ENCODE peak calls at places on chromosomes 13 and 19, in four cellular contexts. S is SK-N-SH, M is K562, H is HepG2. N is an unnamed sample.

GRCh38 chr19:37931941-37932655 is 25.1 kb downstream of the SIPA1L3 start:
- DNase-seq in M (no peak), S (no peak), H (peak), N (peak)

GRCh38 chr13:112637017-112637801 is 49.3 kb upstream of the TUBGCP3 start:
- DNase-seq in S (no peak), M (no peak), H (no peak), N (no peak)

GRCh38 chr13:21638319-21639282 is 32.3 kb upstream of the FGF9 start:
- DNase-seq in S (peak), H (no peak), M (peak), N (no peak)

GRCh38 chr19:45474941-45475516 is 7.2 kb downstream of the FOSB start:
- DNase-seq in H (no peak), M (no peak), S (no peak), N (no peak)

GRCh38 chr13:28469316-28469715 is 25.6 kb downstream of the FLT1 start:
- DNase-seq in M (no peak), H (no peak), S (no peak), N (no peak)

GRCh38 chr19:6014551-6015135 is 36.7 kb upstream of the RANBP3 start:
- DNase-seq in M (no peak), S (peak), H (no peak), N (no peak)

GRCh38 chr19:46365561-46365960 is 18.7 kb downstream of the PPP5C start:
- DNase-seq in H (no peak), M (no peak), S (no peak), N (no peak)

GRCh38 chr13:29125145-29125933 is 305.2 kb downstream of the MTUS2 start:
- DNase-seq in H (no peak), M (no peak), S (no peak), N (no peak)

GRCh38 chr19:45528744-45529453 is 21.6 kb downstream of the VASP start:
- DNase-seq in H (no peak), M (peak), S (no peak), N (peak)

GRCh38 chr13:60226507-60226906 is 62.8 kb upstream of the DIAPH3 start:
- DNase-seq in M (peak), H (peak), S (peak), N (peak)

GRCh38 chr19:32719611-32720059 is at the start of gene TDRD12:
- DNase-seq in M (no peak), S (peak), H (no peak), N (peak)

GRCh38 chr13:97188207-97188606 is 33.9 kb upstream of the MBNL2 start:
- DNase-seq in H (no peak), S (no peak), M (no peak), N (no peak)

GRCh38 chr13:82565191-82565590 is 1317.1 kb downstream of the SLITRK1 start:
- DNase-seq in S (no peak), M (no peak), H (no peak), N (peak)

GRCh38 chr19:16386619-16387240 is 62.1 kb downstream of the KLF2 start:
- DNase-seq in H (peak), S (peak), M (peak), N (peak)

GRCh38 chr13:109592776-109593175 is 193.6 kb downstream of the IRS2 start:
- DNase-seq in M (no peak), S (no peak), H (peak), N (no peak)

GRCh38 chr13:113839536-113840204 is 24.2 kb downstream of the GAS6 start:
- DNase-seq in S (no peak), H (no peak), M (no peak), N (no peak)

GRCh38 chr13:95644611-95645052 is at the start of gene DZIP1:
- DNase-seq in H (peak), M (no peak), S (peak), N (peak)

GRCh38 chr13:51541809-51542258 is 42.4 kb upstream of the WDFY2 start:
- DNase-seq in H (no peak), S (no peak), M (no peak), N (no peak)

GRCh38 chr13:39329182-39329639 is 273.8 kb downstream of the LHFPL6 start:
- DNase-seq in M (no peak), H (no peak), S (no peak), N (no peak)

GRCh38 chr13:51916962-51917361 is 55.2 kb downstream of the CCDC70 start:
- DNase-seq in M (no peak), H (no peak), S (no peak), N (no peak)

GRCh38 chr19:9869008-9869617 is 34.0 kb downstream of the PIN1 start:
- DNase-seq in H (no peak), S (no peak), M (no peak), N (no peak)

GRCh38 chr13:102779426-102780159 is 6.0 kb upstream of the TEX30 start:
- DNase-seq in S (peak), H (no peak), M (no peak), N (no peak)

GRCh38 chr19:4374451-4375163 is 25.7 kb downstream of the SH3GL1 start:
- DNase-seq in S (no peak), H (peak), M (peak), N (no peak)

GRCh38 chr13:31046711-31047279 is 114.3 kb downstream of the TEX26 start:
- DNase-seq in H (no peak), M (no peak), S (peak), N (no peak)

GRCh38 chr13:105616313-105617075 is 919.0 kb downstream of the EFNB2 start:
- DNase-seq in S (no peak), H (no peak), M (no peak), N (no peak)

GRCh38 chr13:105612541-105612940 is 922.9 kb downstream of the EFNB2 start:
- DNase-seq in M (no peak), S (no peak), H (no peak), N (no peak)

GRCh38 chr13:105608132-105608531 is 927.3 kb downstream of the EFNB2 start:
- DNase-seq in H (no peak), S (no peak), M (no peak), N (no peak)

GRCh38 chr13:105611424-105611823 is 924.0 kb downstream of the EFNB2 start:
- DNase-seq in M (no peak), H (no peak), S (no peak), N (no peak)
- TF ChIP-seq FOXJ3 in M (no peak), H (no peak), S (no peak), N (no peak)

GRCh38 chr19:42524943-42525342 is 3.3 kb downstream of the CEACAM1 start:
- DNase-seq in S (no peak), H (no peak), M (no peak), N (no peak)

GRCh38 chr19:42532881-42533280 is 4.6 kb upstream of the CEACAM1 start:
- DNase-seq in H (no peak), M (peak), S (no peak), N (no peak)

GRCh38 chr19:42528354-42529247 is at the start of gene CEACAM1:
- DNase-seq in H (peak), S (no peak), M (no peak), N (no peak)

GRCh38 chr19:42531313-42531712 is 3.0 kb upstream of the CEACAM1 start:
- DNase-seq in S (no peak), M (no peak), H (no peak), N (no peak)

DNA sequence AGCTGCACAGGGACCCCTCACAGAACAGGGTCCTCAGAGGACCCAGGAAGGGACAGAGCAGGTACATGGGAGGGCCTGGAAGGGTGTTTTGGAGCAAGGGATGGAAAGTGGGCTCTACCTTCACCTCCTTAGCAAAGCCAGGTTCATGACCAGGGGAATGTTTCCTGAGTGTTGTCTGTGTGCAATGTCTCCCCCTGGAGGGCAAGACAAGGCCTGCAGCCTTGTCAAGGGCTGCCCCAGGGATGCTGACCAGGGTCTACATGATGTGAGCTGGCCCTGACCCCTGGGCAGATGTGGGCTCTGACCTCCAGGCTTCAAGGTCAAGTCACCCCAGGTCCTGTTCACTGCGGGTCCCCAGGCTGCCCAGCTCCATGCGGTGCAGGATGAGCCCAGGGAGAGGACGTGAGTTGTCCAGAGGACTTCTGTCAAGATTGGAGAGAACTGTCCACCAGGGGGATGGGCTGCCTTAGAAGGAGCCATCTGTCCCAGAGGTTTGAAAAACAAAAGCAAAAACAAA is 1.0 kb upstream of the CEACAM1 start:
- DNase-seq in S (peak), H (peak), M (peak), N (peak)
- TF ChIP-seq FOXJ3 in S (no peak), H (peak), M (no peak), N (no peak)

DNA sequence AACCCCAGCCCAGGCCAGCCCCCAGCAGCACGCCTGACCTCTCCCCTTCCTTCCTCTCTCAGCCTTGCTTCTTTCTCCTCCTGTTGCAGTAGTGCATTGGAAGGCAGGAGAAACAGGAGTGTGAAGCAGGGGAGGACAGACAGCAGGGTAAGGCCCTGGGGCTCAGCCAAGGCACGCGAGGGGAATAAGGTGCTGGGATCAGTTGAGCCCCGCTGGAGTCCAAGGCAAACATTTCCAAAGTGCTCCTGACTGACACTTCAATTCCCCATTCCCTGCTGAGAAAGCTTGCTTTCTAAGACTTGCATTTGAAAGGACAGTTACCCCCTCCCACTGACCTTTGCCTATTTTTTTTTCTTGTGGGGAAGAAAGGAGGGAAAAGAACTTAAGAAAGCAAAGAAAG is 73.1 kb upstream of the OLFM4 start:
- DNase-seq in H (no peak), S (no peak), M (no peak), N (peak)
- TF ChIP-seq FOXJ3 in H (no peak), S (no peak), M (no peak), N (no peak)

GRCh38 chr13:44273991-44274810 is 99.4 kb upstream of the SERP2 start:
- DNase-seq in S (no peak), M (no peak), H (no peak), N (no peak)
- TF ChIP-seq FOXJ3 in S (no peak), M (no peak), H (no peak), N (no peak)

DNA sequence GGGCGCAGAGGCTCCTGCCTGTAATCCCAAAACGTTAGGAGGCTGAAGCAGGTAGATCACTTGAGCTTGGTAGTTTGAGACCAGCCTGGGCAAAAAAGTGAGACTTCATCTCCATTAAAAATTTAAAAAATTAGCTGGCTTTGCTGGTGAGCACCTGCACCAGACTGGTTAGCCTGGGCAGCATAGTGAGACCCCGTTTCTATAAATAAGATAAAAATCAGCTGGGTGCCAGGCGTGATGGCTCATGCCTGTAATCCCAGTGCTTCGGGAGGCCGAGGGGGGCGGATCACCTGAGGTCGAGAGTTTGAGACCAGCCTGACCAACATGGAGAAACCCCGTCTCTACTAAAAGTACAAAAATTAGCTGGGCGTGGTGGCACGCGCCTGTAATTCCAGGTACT is 32.4 kb downstream of the DPRX start:
- DNase-seq in S (no peak), H (no peak), M (no peak), N (no peak)
- TF ChIP-seq FOXJ3 in S (no peak), H (no peak), M (no peak), N (no peak)

DNA sequence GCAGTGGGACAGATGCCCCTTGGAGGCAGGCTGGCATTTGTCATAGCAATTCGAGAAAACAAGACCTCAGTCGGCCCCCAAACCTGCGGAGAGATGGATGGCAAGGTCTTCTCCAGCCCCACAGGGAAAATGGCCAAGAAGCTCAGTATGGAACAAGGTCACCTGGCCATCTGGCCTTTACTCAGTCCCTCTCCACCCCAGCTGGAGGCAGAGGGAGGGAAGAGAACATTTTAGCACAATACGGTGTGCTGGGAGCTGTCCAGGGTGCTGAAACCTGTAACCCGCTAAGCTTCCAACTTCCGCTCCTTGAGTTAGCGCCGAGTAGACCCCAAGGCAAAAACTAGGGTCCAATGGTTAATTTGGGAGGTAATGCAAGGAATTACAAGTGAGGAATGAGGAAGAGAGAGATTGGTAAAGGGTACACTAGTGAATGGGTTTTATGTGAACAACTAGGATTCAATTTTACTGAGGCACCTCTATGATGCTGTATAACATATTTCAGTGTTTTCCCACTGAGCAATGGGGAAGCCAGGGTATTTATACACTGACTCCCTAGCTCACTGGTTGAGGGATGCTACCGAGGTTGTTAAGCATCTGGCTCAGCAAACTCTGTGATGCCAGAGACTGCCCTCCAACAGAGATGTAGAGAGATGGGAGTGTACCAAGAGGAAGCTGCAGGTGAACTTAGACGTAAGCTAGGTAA is 64.3 kb downstream of the CACNA1A start:
- DNase-seq in S (no peak), H (peak), M (peak), N (peak)
- TF ChIP-seq FOXJ3 in S (no peak), H (no peak), M (no peak), N (no peak)

DNA sequence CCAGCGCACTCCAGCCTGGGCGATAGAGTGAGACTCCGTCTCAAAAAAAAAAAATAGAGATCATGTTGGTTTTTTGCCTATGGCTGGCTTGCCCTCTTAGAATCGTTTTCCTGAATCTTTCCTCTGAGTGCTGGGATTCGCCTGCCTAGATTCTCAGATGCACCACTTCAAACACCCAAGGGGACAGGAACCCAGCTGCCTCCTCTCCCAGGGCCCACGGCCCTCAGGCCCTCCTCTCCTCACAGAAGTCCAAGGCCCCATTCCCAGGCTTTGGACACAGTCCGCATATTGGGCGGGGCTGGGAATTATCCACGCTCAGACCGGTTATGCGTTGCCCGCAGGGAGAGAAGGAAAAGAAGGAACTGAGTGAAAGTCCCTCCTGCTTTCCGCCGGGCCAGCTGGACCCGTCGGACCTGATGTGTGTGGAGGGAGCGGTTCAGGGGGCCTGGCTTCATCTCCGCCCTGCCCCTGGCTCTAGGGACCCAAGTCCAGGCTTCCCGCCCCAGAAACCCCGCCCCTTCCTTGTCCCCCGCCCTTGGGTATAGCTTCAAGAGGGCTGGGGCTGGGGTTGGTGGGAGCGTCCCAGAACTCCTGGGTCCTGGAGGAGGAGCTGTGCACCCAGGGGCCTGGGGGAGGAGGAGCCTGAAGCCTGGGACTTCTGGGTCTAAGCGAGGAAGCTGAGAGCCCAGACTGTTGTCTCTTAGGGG is 5.8 kb downstream of the PPFIA3 start:
- DNase-seq in H (peak), S (no peak), M (no peak), N (peak)
- TF ChIP-seq FOXJ3 in H (no peak), S (no peak), M (no peak), N (no peak)

DNA sequence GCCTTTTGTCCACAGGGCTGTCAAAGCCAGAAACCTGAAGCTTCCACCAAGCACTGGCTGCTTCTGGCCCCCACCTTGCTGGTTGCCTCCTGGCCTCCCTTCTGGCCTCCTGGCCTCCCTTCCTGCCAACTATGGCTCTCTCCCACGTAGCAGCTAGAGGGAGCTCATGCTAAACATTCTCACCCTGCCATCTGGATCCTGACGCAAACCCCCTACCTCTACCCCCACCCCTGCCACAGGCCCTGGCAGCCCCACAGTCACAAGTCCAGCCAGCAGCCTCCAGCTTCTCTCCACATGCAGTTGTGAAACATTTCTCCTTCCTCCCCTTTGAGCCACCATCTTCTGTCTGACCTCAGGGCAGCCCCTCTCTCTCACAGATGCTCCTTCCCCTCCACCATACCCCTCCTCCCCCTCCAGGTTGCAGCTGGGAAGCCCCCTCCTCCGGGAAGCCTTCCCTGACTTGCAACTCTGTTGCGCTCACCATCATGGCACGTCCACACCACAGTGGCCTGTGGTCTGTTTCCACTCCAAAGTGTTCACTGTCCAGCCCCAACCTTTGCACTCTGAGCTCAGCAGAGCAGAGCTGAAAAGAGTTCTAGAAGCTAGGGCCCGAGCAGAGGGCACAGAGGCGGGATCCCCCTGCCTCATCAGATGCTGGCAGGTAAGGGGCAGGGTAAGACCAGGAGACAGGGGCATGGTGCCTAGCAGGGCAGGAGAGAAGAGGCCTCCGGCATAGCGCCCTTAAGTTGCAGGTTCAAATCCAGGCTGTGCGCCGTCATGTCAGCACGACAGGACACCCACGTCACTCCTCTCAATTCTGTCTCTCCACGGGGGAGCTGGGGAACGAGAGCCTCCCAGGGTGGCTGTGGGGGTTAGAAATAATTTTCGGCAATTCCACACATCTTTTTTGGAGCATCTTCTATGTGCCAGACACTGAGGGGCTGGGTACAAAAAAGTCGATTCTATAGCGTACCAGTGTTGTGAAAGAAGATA is 7.3 kb downstream of the ADGRL1 start:
- DNase-seq in H (peak), S (peak), M (no peak), N (peak)
- TF ChIP-seq FOXJ3 in H (no peak), S (no peak), M (no peak), N (no peak)

GRCh38 chr19:1672038-1672768 is 19.8 kb upstream of the TCF3 start:
- DNase-seq in H (no peak), M (peak), S (peak), N (peak)
- TF ChIP-seq FOXJ3 in H (no peak), M (no peak), S (no peak), N (no peak)

GRCh38 chr19:55070755-55071502 is 4.7 kb upstream of the EPS8L1 start:
- DNase-seq in M (peak), S (no peak), H (no peak), N (no peak)
- TF ChIP-seq FOXJ3 in M (no peak), S (no peak), H (no peak), N (no peak)

N was measured in WTC11.